ENCODE peak calls at places on chromosomes 5 and 9, in four cellular contexts. D is OCI-LY7, H is cardiac muscle cell, F is gastrocnemius medialis. Z is an unnamed sample.

GRCh38 chr9:131656356-131657030 is 83.4 kb downstream of the RAPGEF1 start:
- DNase-seq in D (peak; percentile 93), H (no peak), F (peak; percentile 81), Z (no peak)

GRCh38 chr9:20623021-20623747 is 885 bp upstream of the MLLT3 start:
- DNase-seq in D (peak; percentile 25), H (peak; percentile 50), F (peak; percentile 23), Z (no peak)

GRCh38 chr5:37248387-37248969 is 698 bp downstream of the CPLANE1 start:
- DNase-seq in D (no peak), H (peak; percentile 3), F (no peak), Z (no peak)

GRCh38 chr5:53777864-53778618 is 217.6 kb downstream of the NDUFS4 start:
- DNase-seq in D (no peak), H (no peak), F (no peak), Z (no peak)

GRCh38 chr5:7825630-7826029 is 25.3 kb downstream of the CFAP90 start:
- DNase-seq in D (no peak), H (no peak), F (no peak), Z (no peak)

GRCh38 chr9:81535542-81536241 is 153.7 kb downstream of the TLE1 start:
- DNase-seq in D (no peak), H (no peak), F (no peak), Z (no peak)

GRCh38 chr9:83019246-83019645 is 43.7 kb downstream of the RASEF start:
- DNase-seq in D (no peak), H (no peak), F (no peak), Z (no peak)

GRCh38 chr9:132729235-132729890 is 59.1 kb downstream of the GTF3C4 start:
- DNase-seq in D (no peak), H (no peak), F (no peak), Z (no peak)

GRCh38 chr9:71675129-71675856 is 93.0 kb downstream of the CEMIP2 start:
- DNase-seq in D (no peak), H (no peak), F (no peak), Z (no peak)
- TF ChIP-seq CTCF in D (no peak), H (no peak), F (no peak), Z (no peak)

GRCh38 chr9:137666950-137667670 is 48.3 kb downstream of the EHMT1 start:
- DNase-seq in D (peak; percentile 90), H (no peak), F (no peak), Z (no peak)
- H3K4me3 ChIP-seq in D (peak overlapping the region; percentile 58), H (no peak overlapping the region), F (no peak overlapping the region), Z (no peak overlapping the region)

DNA sequence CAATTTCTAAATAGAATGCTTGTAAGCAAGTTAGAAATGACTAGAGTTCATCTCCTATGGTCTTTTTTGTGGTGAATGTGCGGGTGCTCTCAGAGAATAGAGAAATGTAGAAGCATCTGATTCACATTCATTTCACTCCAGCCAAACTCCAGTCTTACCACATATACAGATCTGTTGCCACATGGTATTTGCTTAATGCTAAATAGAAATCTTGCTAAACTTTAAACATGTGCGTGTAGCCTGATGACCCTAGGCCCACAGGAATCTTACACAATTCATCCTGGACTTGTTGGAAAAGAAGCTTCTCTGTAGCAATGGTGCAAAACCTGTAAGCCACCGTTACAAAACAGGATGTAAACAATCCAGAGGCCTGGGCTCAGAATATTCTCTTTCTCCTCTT is 135.2 kb downstream of the PCSK1 start:
- DNase-seq in D (no peak), H (no peak), F (no peak), Z (no peak)
- TF ChIP-seq CTCF in D (no peak), H (no peak), F (no peak), Z (no peak)

GRCh38 chr9:127445851-127446719 is 5.1 kb downstream of the RPL12 start:
- DNase-seq in D (peak; percentile 12), H (no peak), F (no peak), Z (no peak)

GRCh38 chr9:127448112-127448805 is 2.9 kb downstream of the RPL12 start:
- DNase-seq in D (no peak), H (no peak), F (no peak), Z (no peak)

GRCh38 chr9:127449332-127449966 is 1.8 kb downstream of the RPL12 start:
- DNase-seq in D (peak; percentile 30), H (peak; percentile 31), F (no peak), Z (no peak)

GRCh38 chr9:127446720-127447415 is 4.3 kb downstream of the RPL12 start:
- DNase-seq in D (no peak), H (no peak), F (no peak), Z (no peak)

GRCh38 chr9:127447416-127448111 is 3.6 kb downstream of the RPL12 start:
- DNase-seq in D (no peak), H (no peak), F (no peak), Z (no peak)
- H3K4me3 ChIP-seq in D (peak overlapping the region; percentile 99), H (no peak overlapping the region), F (no peak overlapping the region), Z (no peak overlapping the region)

DNA sequence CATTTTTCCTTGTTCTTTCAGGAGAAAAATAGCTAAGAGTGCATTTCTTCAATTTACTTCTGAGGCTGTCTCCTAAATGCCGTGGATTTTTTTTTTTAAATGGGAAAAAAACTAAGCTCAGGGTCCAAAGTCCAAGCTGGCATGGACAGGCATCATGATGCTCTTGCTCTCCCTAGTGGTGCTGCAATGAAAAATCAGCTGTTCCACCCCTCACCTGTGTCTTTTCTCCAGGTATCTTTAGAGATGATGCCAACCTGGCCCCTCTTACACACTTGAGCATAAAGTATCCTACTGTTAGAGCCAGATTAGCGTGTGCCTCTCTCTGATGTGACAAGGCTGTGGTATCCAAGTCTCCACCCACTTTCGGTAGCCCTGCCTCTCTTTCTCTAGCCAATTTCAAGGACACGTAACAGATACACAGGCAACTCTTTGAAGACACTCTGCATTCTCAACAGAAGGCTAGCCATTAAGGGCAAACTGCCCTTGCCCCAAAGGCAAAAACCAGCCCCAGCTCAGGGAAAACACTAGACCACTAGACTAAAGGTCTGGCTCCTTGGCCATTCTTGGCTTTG is 208.8 kb downstream of the SAXO1 start:
- DNase-seq in D (no peak), H (no peak), F (no peak), Z (no peak)
- TF ChIP-seq CTCF in D (no peak), H (peak; percentile 44), F (no peak), Z (no peak)

DNA sequence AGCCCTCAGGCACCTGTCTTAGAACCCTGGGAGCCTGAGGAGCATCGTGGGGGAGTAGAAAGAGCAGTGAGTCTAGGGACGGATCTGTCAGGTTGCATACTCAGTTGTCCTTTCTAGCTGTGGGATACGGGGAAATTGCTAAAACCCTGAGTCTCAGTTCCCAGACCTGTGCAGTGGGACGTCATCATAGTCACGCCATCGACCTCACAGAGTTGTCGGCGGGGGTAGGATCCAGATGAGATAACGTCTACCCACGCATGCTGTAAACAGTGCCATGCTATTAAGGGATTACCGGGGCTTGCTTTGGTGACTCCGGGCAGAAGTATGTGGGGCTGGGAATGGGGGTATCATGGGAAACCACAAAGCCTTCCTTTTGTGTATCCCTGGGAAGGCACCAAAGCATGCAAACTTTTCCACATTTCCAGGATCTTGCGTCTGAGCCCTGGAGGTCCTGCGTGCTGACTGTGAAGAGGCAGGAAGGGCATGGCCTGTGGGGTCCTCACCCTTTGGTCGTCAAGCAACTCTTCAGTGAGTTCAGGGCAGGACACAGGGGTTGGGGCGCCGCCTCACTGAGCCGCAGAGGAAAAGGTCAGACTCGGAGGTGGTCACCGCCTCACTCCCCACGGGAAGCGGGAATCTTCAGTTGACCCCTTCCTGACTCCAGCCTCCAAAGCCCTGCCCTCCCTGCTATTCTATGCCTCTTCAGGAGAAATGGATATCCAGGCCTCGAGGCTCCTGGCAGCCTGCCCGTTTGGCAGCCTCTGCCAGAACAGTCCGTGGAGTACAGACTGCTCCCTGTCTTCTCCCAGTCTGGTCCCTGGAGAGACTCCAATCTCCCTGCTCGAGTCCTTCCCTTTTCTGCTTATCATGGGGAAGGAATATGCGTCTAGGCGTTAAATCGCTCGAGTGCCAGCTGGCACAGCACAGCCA is 186.8 kb upstream of the KLF9 start:
- DNase-seq in D (no peak), H (peak; percentile 30), F (peak; percentile 100), Z (peak; percentile 99)
- H3K4me3 ChIP-seq in D (no peak overlapping the region), H (no peak overlapping the region), F (peak overlapping the region; percentile 39), Z (peak overlapping the region; percentile 45)

GRCh38 chr5:146111409-146111808 is 6.0 kb upstream of the PLAC8L1 start:
- DNase-seq in D (peak; percentile 50), H (peak; percentile 34), F (no peak), Z (no peak)

GRCh38 chr5:146103594-146103993 is 1.8 kb downstream of the PLAC8L1 start:
- DNase-seq in D (no peak), H (no peak), F (no peak), Z (no peak)

GRCh38 chr5:146105477-146105876 is at the start of gene PLAC8L1:
- DNase-seq in D (no peak), H (no peak), F (no peak), Z (no peak)

GRCh38 chr5:146107901-146108300 is 2.5 kb upstream of the PLAC8L1 start:
- DNase-seq in D (no peak), H (no peak), F (no peak), Z (no peak)

GRCh38 chr5:146109379-146109778 is 4.0 kb upstream of the PLAC8L1 start:
- DNase-seq in D (no peak), H (no peak), F (no peak), Z (no peak)
- TF ChIP-seq CTCF in D (no peak), H (no peak), F (no peak), Z (no peak)

Z was measured in coronary artery.